ENCODE peak calls at places on chromosomes 1 and 21, in four cellular contexts. N is natural killer cell treated with Interleukin-12 subunit alpha and Interleukin-12 subunit beta and Interleukin-15 and Interleukin-18, amount 100 ng/mL, for 72 hours; L is PC-3; Z is A549. O is an unnamed sample.
A peak's percentile ranks its signal among the peaks of the same experiment; 100 is the strongest.

GRCh38 chr1:7902478-7903084 is 38.1 kb downstream of the TNFRSF9 start:
- DNase-seq in N (peak; percentile 80), L (peak; percentile 81), Z (peak; percentile 71), O (peak; percentile 56)

GRCh38 chr1:150003826-150004225 is 6.7 kb downstream of the OTUD7B start:
- DNase-seq in N (no peak), L (no peak), Z (no peak), O (no peak)

GRCh38 chr1:160768295-160768657 is 27.7 kb upstream of the LY9 start:
- DNase-seq in N (peak; percentile 87), L (peak; percentile 61), Z (no peak), O (no peak)

GRCh38 chr1:48652334-48652733 is 124.4 kb downstream of the BEND5 start:
- DNase-seq in N (no peak), L (no peak), Z (no peak), O (no peak)

GRCh38 chr1:42529724-42530161 is 66.7 kb downstream of the CCDC30 start:
- DNase-seq in N (no peak), L (peak; percentile 76), Z (no peak), O (no peak)

GRCh38 chr1:174953657-174954435 is 45.9 kb upstream of the CACYBP start:
- DNase-seq in N (no peak), L (no peak), Z (no peak), O (no peak)

GRCh38 chr1:26723013-26723991 is 27.5 kb downstream of the ARID1A start:
- DNase-seq in N (peak; percentile 66), L (peak; percentile 46), Z (no peak), O (peak; percentile 97)

GRCh38 chr1:110829955-110830553 is 42.9 kb upstream of the CD53 start:
- DNase-seq in N (peak; percentile 60), L (peak; percentile 63), Z (peak; percentile 3), O (no peak)

GRCh38 chr1:180376253-180376652 is 126.1 kb downstream of the ACBD6 start:
- DNase-seq in N (no peak), L (no peak), Z (no peak), O (no peak)

GRCh38 chr1:241525026-241525425 is 5.5 kb upstream of the FH start:
- DNase-seq in N (no peak), L (no peak), Z (no peak), O (no peak)

GRCh38 chr1:241736387-241736786 is 84.3 kb downstream of the WDR64 start:
- DNase-seq in N (no peak), L (no peak), Z (no peak), O (no peak)

GRCh38 chr1:18139198-18139981 is 31.8 kb downstream of the IGSF21 start:
- DNase-seq in N (no peak), L (no peak), Z (no peak), O (no peak)

GRCh38 chr1:116738673-116739370 is 15.4 kb upstream of the CD2 start:
- DNase-seq in N (peak; percentile 89), L (no peak), Z (no peak), O (no peak)

GRCh38 chr1:31666290-31666963 is 21.8 kb upstream of the PEF1 start:
- DNase-seq in N (no peak), L (peak; percentile 66), Z (peak; percentile 43), O (no peak)

GRCh38 chr1:184212649-184213314 is 161.3 kb downstream of the TSEN15 start:
- DNase-seq in N (no peak), L (peak; percentile 35), Z (no peak), O (peak; percentile 26)

GRCh38 chr21:35597750-35598339 is 462.5 kb downstream of the SETD4 start:
- DNase-seq in N (no peak), L (no peak), Z (no peak), O (no peak)

GRCh38 chr21:34330055-34330454 is 33.8 kb upstream of the KCNE2 start:
- DNase-seq in N (no peak), L (no peak), Z (no peak), O (no peak)

GRCh38 chr1:206012086-206012859 is 9.1 kb upstream of the RAB7B start:
- DNase-seq in N (peak; percentile 67), L (no peak), Z (no peak), O (no peak)

GRCh38 chr1:94237291-94238226 is at the start of gene ARHGAP29:
- DNase-seq in N (peak; percentile 61), L (peak; percentile 94), Z (peak; percentile 48), O (peak; percentile 88)

GRCh38 chr1:48530727-48531351 is 58.8 kb upstream of the SPATA6 start:
- DNase-seq in N (no peak), L (peak; percentile 81), Z (peak; percentile 36), O (peak; percentile 65)

GRCh38 chr1:217943361-217943760 is 312.2 kb downstream of the SPATA17 start:
- DNase-seq in N (no peak), L (no peak), Z (no peak), O (no peak)

GRCh38 chr1:163875214-163875926 is 553.6 kb downstream of the NUF2 start:
- DNase-seq in N (no peak), L (no peak), Z (no peak), O (peak; percentile 32)

GRCh38 chr21:39564200-39564599 is 48.5 kb upstream of the B3GALT5 start:
- DNase-seq in N (no peak), L (no peak), Z (no peak), O (peak; percentile 82)

GRCh38 chr1:81660286-81660685 is 140.4 kb upstream of the ADGRL2 start:
- DNase-seq in N (no peak), L (peak; percentile 75), Z (no peak), O (no peak)

GRCh38 chr1:18796950-18797349 is 62.5 kb downstream of the TAS1R2 start:
- DNase-seq in N (no peak), L (no peak), Z (no peak), O (no peak)

GRCh38 chr1:171188388-171189266 is 3.5 kb downstream of the FMO2 start:
- DNase-seq in N (no peak), L (peak; percentile 85), Z (peak; percentile 45), O (peak; percentile 60)

GRCh38 chr1:175045519-175045918 is 22.1 kb upstream of the TNN start:
- DNase-seq in N (no peak), L (no peak), Z (no peak), O (no peak)

GRCh38 chr21:37364722-37365121 is 1.9 kb upstream of the DYRK1A start:
- DNase-seq in N (no peak), L (no peak), Z (no peak), O (no peak)

GRCh38 chr1:27868556-27868931 is 3.8 kb upstream of the THEMIS2 start:
- DNase-seq in N (no peak), L (no peak), Z (no peak), O (no peak)

GRCh38 chr1:983736-984475 is 2.0 kb upstream of the PERM1 start:
- DNase-seq in N (no peak), L (peak; percentile 59), Z (no peak), O (peak; percentile 63)

GRCh38 chr21:38817371-38818335 is 11.9 kb downstream of the ETS2 start:
- DNase-seq in N (no peak), L (peak; percentile 69), Z (no peak), O (no peak)